ENCODE peak calls at places on chromosomes 11 and 22, in five cellular contexts. K, M, A, T and Y are unnamed samples.

GRCh38 chr11:71153005-71153395 is 99.4 kb downstream of the SHANK2 start:
- DNase-seq in K (no peak), A (no peak), T (no peak), M (no peak), Y (no peak)

GRCh38 chr11:120952503-120953229 is 71.2 kb upstream of the TBCEL start:
- DNase-seq in A (peak; percentile 62), K (peak; percentile 76), T (peak; percentile 87), M (peak; percentile 51), Y (peak; percentile 69)

GRCh38 chr11:92272651-92273050 is 48.0 kb downstream of the FAT3 start:
- DNase-seq in K (no peak), M (no peak), A (no peak), T (no peak), Y (no peak)

GRCh38 chr11:4606231-4607015 is 1.6 kb downstream of the TRIM68 start:
- DNase-seq in K (no peak), M (no peak), A (no peak), T (no peak), Y (no peak)

GRCh38 chr11:69969890-69970784 is 108.0 kb upstream of the ANO1 start:
- DNase-seq in K (no peak), M (no peak), T (no peak), A (no peak), Y (no peak)

GRCh38 chr11:46125284-46125683 is 4.0 kb upstream of the PHF21A start:
- DNase-seq in K (no peak), A (no peak), T (no peak), M (no peak), Y (no peak)

GRCh38 chr11:15969701-15970329 is 386.5 kb downstream of the SOX6 start:
- DNase-seq in K (no peak), T (no peak), A (no peak), M (no peak), Y (no peak)

GRCh38 chr11:132140056-132140455 is 769.6 kb downstream of the NTM start:
- DNase-seq in M (no peak), A (no peak), K (no peak), T (no peak), Y (no peak)

DNA sequence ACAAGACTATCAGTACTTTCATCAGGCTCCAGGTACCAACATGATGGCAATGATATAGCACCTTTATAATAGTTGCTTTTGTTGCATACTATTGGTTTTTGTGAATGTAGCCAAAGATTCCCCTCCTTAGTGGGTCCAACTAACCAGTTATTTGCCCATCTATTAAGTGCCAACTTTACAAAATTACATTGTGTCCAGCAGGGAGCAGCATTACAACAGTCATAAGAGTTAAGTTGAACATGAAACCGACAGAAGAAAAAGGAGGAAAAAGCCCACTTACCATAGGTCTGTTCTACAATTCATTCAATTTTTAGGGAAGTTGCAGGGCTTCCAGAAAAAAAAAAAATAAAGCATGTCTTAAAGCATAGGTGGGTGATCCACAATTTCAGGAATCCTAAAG is 21.6 kb downstream of the IMMP1L start:
- DNase-seq in K (peak; percentile 26), A (no peak), M (no peak), T (no peak), Y (no peak)
- TF ChIP-seq CTCF in K (peak; percentile 74), A (peak; percentile 40), M (peak; percentile 47), T (peak; percentile 66), Y (peak; percentile 32)

GRCh38 chr11:87372068-87372467 is 334.3 kb downstream of the TMEM135 start:
- DNase-seq in T (no peak), A (no peak), K (no peak), M (no peak), Y (no peak)
- TF ChIP-seq CTCF in T (no peak), A (no peak), K (no peak), M (no peak), Y (no peak)

GRCh38 chr22:23271597-23271908 is 91.2 kb downstream of the BCR start:
- DNase-seq in A (no peak), M (no peak), T (no peak), K (no peak), Y (no peak)

GRCh38 chr22:23270798-23271596 is 90.7 kb downstream of the BCR start:
- DNase-seq in T (no peak), M (no peak), K (peak; percentile 65), A (no peak), Y (no peak)

GRCh38 chr22:23268877-23269276 is 88.6 kb downstream of the BCR start:
- DNase-seq in A (no peak), K (peak; percentile 84), M (no peak), T (no peak), Y (no peak)

GRCh38 chr22:23269441-23270211 is 89.3 kb downstream of the BCR start:
- DNase-seq in A (no peak), K (peak; percentile 98), M (no peak), T (no peak), Y (no peak)

DNA sequence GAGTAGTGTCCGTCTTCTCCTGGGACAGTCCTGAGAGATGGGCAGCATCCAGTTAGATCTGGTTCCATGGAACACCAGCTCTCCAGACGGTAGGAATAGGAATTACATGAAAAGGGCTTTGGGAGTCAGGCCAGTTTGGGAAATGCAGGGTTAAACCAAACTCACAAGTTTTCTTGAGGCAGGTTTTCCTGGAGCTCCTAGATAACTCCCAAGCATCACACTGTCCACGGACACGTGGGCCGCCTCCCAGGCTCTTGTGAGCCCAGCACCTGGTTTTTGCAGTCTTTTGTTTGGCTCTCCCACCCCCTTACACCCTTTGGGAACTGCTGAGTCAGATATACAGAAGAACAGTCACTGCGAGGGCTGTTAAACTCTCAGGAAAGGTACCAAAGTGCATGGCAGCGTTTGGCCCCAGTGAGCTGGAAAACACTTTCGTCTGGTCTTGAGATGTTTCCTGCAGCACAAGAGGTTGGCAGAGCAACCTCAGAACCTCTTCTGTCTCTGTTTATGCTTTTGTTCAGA is 90.0 kb downstream of the BCR start:
- DNase-seq in T (no peak), M (no peak), A (no peak), K (peak; percentile 64), Y (no peak)
- TF ChIP-seq CTCF in T (peak; percentile 37), M (no peak), A (no peak), K (no peak), Y (no peak)

GRCh38 chr11:6604081-6604626 is 580 bp downstream of the ILK start:
- DNase-seq in T (no peak), A (no peak), M (no peak), K (peak; percentile 84), Y (peak; percentile 53)
- TF ChIP-seq CTCF in T (no peak), A (peak; percentile 19), M (no peak), K (peak; percentile 66), Y (no peak)

DNA sequence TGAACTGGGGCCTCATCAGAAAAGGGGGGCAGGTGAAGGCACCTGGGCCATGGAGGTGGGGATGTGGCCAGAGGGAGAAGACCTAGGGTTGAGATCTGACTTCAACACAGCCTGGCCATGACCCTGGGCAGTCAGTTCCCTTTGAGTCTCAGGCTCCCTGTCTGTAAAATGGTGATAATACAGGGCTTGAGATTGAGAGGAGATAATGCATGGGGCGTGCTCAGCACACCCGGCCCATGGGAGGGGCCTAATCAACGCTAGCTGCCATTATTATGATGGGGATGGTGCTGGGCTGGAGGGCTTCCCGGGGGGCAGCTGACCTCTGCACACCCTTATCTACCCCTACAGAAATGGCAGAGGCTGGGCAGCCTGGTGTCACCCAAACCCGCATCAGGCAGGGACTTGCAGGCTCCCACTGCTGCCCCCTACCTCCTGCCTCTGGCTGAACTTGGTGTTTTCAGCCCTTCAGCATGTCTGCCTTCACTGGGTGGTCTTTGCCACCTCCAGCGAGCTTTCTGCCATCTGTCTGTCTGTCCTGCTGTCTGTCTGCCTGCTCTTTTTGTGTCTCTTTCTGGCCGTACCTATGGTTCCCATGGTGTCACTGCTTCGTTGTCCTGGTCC is 84.5 kb downstream of the CACNA1I start:
- DNase-seq in A (no peak), T (no peak), M (no peak), K (peak; percentile 21), Y (no peak)
- TF ChIP-seq CTCF in A (no peak), T (peak; percentile 29), M (no peak), K (peak; percentile 59), Y (no peak)